ENCODE peak calls at places on chromosome 18, in nine cellular contexts. J is activated effector memory CD4-positive, alpha-beta T cell treated with anti-CD3 and anti-CD28 coated beads, Interleukin-2, amount 50 U/mL, for 16 hours; B is astrocyte of the spinal cord; I is effector CD4-positive, alpha-beta T cell; K is anterior cingulate cortex; L is ELR; X is HT1080; Y is foreskin fibroblast; Z is nucleus accumbens. S is an unnamed sample.

GRCh38 chr18:649341-649740 is 8.1 kb upstream of the TYMS start:
- DNase-seq in K (no peak), L (peak), B (no peak), Z (no peak), X (peak), J (no peak), I (no peak), Y (no peak), S (no peak)

GRCh38 chr18:37486848-37487247 is 78.8 kb downstream of the CELF4 start:
- DNase-seq in J (no peak), Y (no peak), Z (no peak), K (no peak), I (no peak), L (no peak), X (no peak), B (no peak), S (no peak)

GRCh38 chr18:33735428-33735827 is 157.4 kb downstream of the ASXL3 start:
- DNase-seq in X (no peak), K (no peak), Y (no peak), J (no peak), B (no peak), I (no peak), L (no peak), Z (no peak), S (no peak)

GRCh38 chr18:63949068-63949737 is at the start of gene HMSD:
- DNase-seq in B (peak), Z (no peak), K (peak), I (peak), X (no peak), L (peak), J (peak), Y (no peak), S (peak)

GRCh38 chr18:31516432-31516831 is 18.5 kb downstream of the DSG2 start:
- DNase-seq in L (no peak), X (no peak), K (no peak), Y (no peak), Z (no peak), I (no peak), J (no peak), B (no peak), S (no peak)

GRCh38 chr18:23995180-23995579 is 19.4 kb upstream of the TTC39C start:
- DNase-seq in J (no peak), Y (no peak), X (no peak), L (no peak), Z (no peak), B (no peak), K (no peak), I (no peak), S (no peak)

GRCh38 chr18:43049021-43049420 is 66.5 kb downstream of the RIT2 start:
- DNase-seq in L (no peak), X (no peak), Z (no peak), B (peak), I (no peak), Y (no peak), J (no peak), K (no peak), S (no peak)

GRCh38 chr18:75343389-75343788 is 84.1 kb downstream of the SMIM21 start:
- DNase-seq in K (no peak), X (no peak), L (no peak), B (no peak), J (no peak), Z (no peak), Y (no peak), I (no peak), S (no peak)

GRCh38 chr18:2602844-2603243 is 31.5 kb downstream of the NDC80 start:
- DNase-seq in K (no peak), X (no peak), Z (no peak), I (no peak), B (no peak), Y (no peak), L (no peak), J (no peak), S (no peak)

GRCh38 chr18:38709122-38709521 is 1143.5 kb upstream of the CELF4 start:
- DNase-seq in X (peak), I (no peak), B (no peak), Z (no peak), J (no peak), Y (no peak), K (no peak), L (no peak), S (no peak)

GRCh38 chr18:75249672-75250470 is 39.3 kb downstream of the TSHZ1 start:
- DNase-seq in K (no peak), L (no peak), X (no peak), Z (no peak), J (no peak), I (no peak), Y (no peak), B (no peak), S (no peak)

GRCh38 chr18:48530399-48531081 is 8.3 kb upstream of the CTIF start:
- DNase-seq in I (no peak), B (no peak), Z (no peak), Y (no peak), J (no peak), L (no peak), K (no peak), X (no peak), S (no peak)

GRCh38 chr18:23835506-23835905 is 146.3 kb downstream of the LAMA3 start:
- DNase-seq in L (no peak), I (no peak), B (no peak), X (no peak), J (no peak), K (no peak), Z (no peak), Y (no peak), S (no peak)

GRCh38 chr18:46343940-46344372 is 239.8 kb downstream of the HAUS1 start:
- DNase-seq in J (peak), Z (no peak), X (peak), Y (no peak), I (peak), B (no peak), K (no peak), L (no peak), S (peak)

GRCh38 chr18:46237891-46238290 is 133.7 kb downstream of the HAUS1 start:
- DNase-seq in X (no peak), Z (no peak), L (no peak), Y (no peak), I (no peak), K (no peak), J (no peak), B (no peak), S (no peak)

GRCh38 chr18:77754475-77755044 is 504.9 kb downstream of the GALR1 start:
- DNase-seq in Y (no peak), Z (no peak), J (no peak), I (no peak), X (no peak), L (no peak), K (no peak), B (no peak), S (no peak)

S was measured in T-helper 9 cell.